ENCODE peak calls at places on chromosomes 3 and 15, in eight cellular contexts. H is PC-3, T is heart left ventricle, V is aorta, A is A549, S is cardiac fibroblast, Z is BE2C, O is lower lobe of right lung. K is an unnamed sample.

GRCh38 chr3:100402150-100402706 is 889 bp downstream of the LNP1 start:
- DNase-seq in H (peak; percentile 69), T (no peak), V (no peak), A (peak; percentile 9), S (peak; percentile 59), Z (no peak), O (no peak), K (no peak)

GRCh38 chr3:100993309-100993708 is at the start of gene ABI3BP:
- DNase-seq in H (peak; percentile 84), T (peak; percentile 54), V (peak; percentile 91), A (peak; percentile 61), S (peak; percentile 89), Z (peak; percentile 80), O (peak; percentile 65), K (no peak)

GRCh38 chr3:30162579-30162978 is 443.8 kb upstream of the TGFBR2 start:
- DNase-seq in H (no peak), T (no peak), V (no peak), A (no peak), S (peak; percentile 43), Z (no peak), O (no peak), K (no peak)

GRCh38 chr3:125150525-125151436 is 61.8 kb downstream of the SLC12A8 start:
- DNase-seq in H (peak; percentile 71), T (no peak), V (no peak), A (peak; percentile 71), S (no peak), Z (peak; percentile 66), O (peak; percentile 35), K (no peak)

GRCh38 chr3:42090973-42091731 is at the start of gene TRAK1:
- DNase-seq in H (no peak), T (peak; percentile 37), V (no peak), A (no peak), S (peak; percentile 80), Z (no peak), O (no peak), K (no peak)

GRCh38 chr15:63881431-63881830 is 47.7 kb upstream of the HERC1 start:
- DNase-seq in H (no peak), T (no peak), V (no peak), A (no peak), S (no peak), Z (no peak), O (no peak), K (no peak)

GRCh38 chr15:28084547-28084946 is 14.6 kb downstream of the OCA2 start:
- DNase-seq in H (no peak), T (no peak), V (no peak), A (peak; percentile 21), S (no peak), Z (no peak), O (no peak), K (no peak)

GRCh38 chr15:76575177-76576078 is 238.9 kb downstream of the ISL2 start:
- DNase-seq in H (no peak), T (no peak), V (no peak), A (no peak), S (no peak), Z (no peak), O (no peak), K (no peak)

GRCh38 chr15:29091666-29092065 is 178.0 kb downstream of the NSMCE3 start:
- DNase-seq in H (no peak), T (no peak), V (peak; percentile 46), A (no peak), S (no peak), Z (no peak), O (no peak), K (no peak)

GRCh38 chr3:119294889-119295769 is 946 bp downstream of the ARHGAP31 start:
- DNase-seq in H (peak; percentile 52), T (peak; percentile 45), V (no peak), A (peak; percentile 28), S (peak; percentile 57), Z (peak; percentile 43), O (peak; percentile 53), K (no peak)

GRCh38 chr15:49656734-49657133 is 35.9 kb downstream of the DTWD1 start:
- DNase-seq in H (no peak), T (no peak), V (no peak), A (no peak), S (no peak), Z (no peak), O (no peak), K (no peak)

GRCh38 chr3:195407511-195408409 is 35.1 kb downstream of the ACAP2 start:
- DNase-seq in H (no peak), T (no peak), V (no peak), A (no peak), S (no peak), Z (no peak), O (no peak), K (no peak)

GRCh38 chr3:42693530-42693930 is 8.2 kb downstream of the KLHL40 start:
- DNase-seq in H (no peak), T (no peak), V (peak; percentile 54), A (no peak), S (no peak), Z (no peak), O (peak; percentile 24), K (no peak)

GRCh38 chr3:41893977-41894376 is 67.9 kb downstream of the ULK4 start:
- DNase-seq in H (peak; percentile 71), T (no peak), V (no peak), A (peak; percentile 47), S (peak; percentile 79), Z (no peak), O (no peak), K (no peak)

GRCh38 chr15:81023483-81024264 is 23.0 kb downstream of the TLNRD1 start:
- DNase-seq in H (peak; percentile 15), T (peak; percentile 71), V (peak; percentile 86), A (no peak), S (peak; percentile 77), Z (no peak), O (peak; percentile 81), K (no peak)

GRCh38 chr3:37627951-37628620 is 233.6 kb upstream of the CTDSPL start:
- DNase-seq in H (no peak), T (no peak), V (no peak), A (no peak), S (no peak), Z (no peak), O (no peak), K (no peak)

GRCh38 chr15:60899322-60899966 is 329.7 kb downstream of the RORA start:
- DNase-seq in H (no peak), T (no peak), V (no peak), A (no peak), S (no peak), Z (no peak), O (no peak), K (no peak)

DNA sequence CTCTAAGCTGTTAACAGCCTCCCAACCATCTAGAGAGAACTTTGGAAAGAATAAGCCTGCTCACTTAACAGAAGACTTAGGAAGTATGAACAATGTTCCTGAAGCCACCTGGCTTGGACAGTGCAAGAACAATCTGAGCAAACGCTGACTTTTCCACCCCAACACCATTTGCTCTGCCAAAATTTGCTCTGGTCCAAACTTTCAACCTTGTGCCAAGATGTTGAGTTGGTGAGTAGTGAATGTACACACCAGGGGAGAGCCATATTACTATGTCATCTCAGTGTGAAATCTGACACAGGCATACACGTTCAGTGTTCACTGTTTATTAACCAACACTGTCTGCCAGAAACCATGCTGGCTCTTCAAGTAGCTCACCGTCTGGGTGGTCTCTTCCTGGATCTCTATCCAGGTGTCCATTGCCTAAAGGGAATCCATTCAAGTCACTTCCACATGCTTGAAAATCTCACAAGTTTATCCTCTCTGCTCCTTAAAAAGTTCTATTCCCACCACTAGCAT is 152.8 kb upstream of the LPP start:
- DNase-seq in H (no peak), T (no peak), V (no peak), A (no peak), S (no peak), Z (no peak), O (no peak), K (no peak)
- H3K4me3 ChIP-seq in H (no peak overlapping the region), T (no peak overlapping the region), V (no peak overlapping the region), A (no peak overlapping the region), S (no peak overlapping the region), Z (no peak overlapping the region), O (no peak overlapping the region), K (no peak overlapping the region)

DNA sequence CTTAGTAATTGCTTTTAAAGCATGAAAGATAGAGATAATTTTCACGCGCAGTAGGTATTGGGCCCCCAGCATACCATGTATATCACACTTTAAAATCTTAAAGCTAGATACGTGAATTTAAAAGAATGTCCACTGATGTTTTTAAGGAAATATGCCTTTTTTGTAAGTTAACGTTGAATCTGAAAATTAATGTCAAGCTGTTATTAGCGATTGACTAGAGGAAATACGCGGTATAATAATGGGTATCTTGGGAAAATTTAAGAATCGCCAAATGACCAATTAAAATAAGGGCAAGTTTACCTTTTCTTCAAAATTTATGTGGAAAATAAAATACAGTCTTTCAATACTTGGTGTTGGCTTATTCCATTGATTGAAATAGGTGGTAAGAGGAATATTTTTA is 13.3 kb upstream of the CHD2 start:
- DNase-seq in H (no peak), T (no peak), V (no peak), A (no peak), S (no peak), Z (no peak), O (no peak), K (no peak)
- H3K4me3 ChIP-seq in H (peak overlapping the region; percentile 87), T (peak overlapping the region; percentile 98), V (no peak overlapping the region), A (peak overlapping the region; percentile 85), S (peak overlapping the region; percentile 4), Z (peak overlapping the region; percentile 97), O (peak overlapping the region; percentile 70), K (peak overlapping the region; percentile 66)

DNA sequence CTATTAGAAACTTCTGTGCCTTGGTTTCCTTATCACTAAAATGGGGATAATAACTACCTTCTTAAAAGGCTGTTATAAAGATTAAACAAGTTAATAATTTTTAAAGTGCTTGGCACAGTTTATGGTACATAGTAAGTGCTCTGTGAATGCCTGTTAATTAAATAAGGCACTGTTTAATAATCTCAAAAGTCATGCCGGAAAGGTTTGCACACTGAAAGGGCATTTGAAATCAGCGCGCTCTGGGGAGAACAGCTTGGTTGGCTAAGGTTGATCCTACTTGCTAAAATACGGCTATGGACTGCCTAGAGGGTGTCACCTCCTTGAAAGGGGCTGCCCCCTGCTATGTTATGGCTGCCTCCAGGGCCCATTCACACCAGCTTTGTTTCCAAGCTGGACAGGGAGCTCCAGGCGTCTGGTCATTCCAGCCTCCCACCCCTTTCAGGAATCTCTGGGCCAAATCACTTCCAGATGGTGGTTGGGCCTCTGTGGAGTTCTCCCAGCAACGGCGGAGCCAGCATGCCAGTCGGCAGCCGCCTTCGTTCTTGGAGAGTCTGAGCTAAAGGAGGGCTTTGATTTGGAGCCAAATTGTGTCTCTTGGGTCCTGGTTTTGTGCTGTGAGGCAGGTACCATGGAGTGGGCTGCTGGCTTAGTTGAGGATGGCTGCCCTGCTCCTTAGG is 5.9 kb downstream of the FLNB start:
- DNase-seq in H (no peak), T (no peak), V (peak; percentile 86), A (no peak), S (peak; percentile 92), Z (peak; percentile 86), O (no peak), K (no peak)
- H3K4me3 ChIP-seq in H (no peak overlapping the region), T (no peak overlapping the region), V (no peak overlapping the region), A (peak overlapping the region; percentile 99), S (no peak overlapping the region), Z (no peak overlapping the region), O (no peak overlapping the region), K (no peak overlapping the region)

DNA sequence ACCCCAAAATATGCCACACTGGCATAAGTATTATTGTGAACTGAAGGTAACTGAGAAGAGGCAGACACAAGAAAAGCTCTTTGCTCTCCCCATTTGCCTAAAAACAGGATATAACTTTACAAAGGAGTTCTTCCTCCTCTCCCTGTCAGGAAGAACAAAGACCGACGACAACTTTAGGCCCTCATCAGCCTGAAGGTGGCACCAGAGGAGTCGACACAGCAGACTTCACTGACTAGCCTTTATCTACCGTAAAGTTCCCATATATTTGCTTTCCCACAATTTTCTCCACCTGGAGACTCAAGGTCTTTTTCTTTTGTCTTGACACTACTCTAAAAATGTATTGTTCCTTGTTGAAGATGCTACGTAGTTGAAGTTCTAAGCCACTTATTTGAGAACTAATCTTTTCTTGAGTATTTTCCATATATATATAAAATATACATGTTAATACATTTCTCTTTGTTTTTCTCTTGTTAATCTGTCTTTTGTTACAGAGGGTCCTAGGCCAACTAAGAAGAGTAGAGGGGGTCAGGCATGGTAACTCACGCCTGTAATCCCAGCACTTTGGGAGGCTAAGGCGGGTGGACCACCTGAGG is 16.2 kb upstream of the XIRP1 start:
- DNase-seq in H (peak; percentile 76), T (peak; percentile 71), V (peak; percentile 45), A (peak; percentile 64), S (peak; percentile 64), Z (peak; percentile 24), O (peak; percentile 53), K (peak; percentile 4)
- H3K4me3 ChIP-seq in H (peak overlapping the region; percentile 29), T (no peak overlapping the region), V (no peak overlapping the region), A (no peak overlapping the region), S (no peak overlapping the region), Z (no peak overlapping the region), O (no peak overlapping the region), K (no peak overlapping the region)

K was measured in epithelial cell of proximal tubule.